ENCODE peak calls at places on chromosomes 6 and 20, in five cellular contexts. N, B, L, Z and X are unnamed samples.

GRCh38 chr6:26183581-26184408 is 96.6 kb downstream of the HFE start:
- DNase-seq in N (no peak), B (peak), L (peak), Z (peak), X (peak)

GRCh38 chr6:82397962-82398692 is 34.5 kb downstream of the TPBG start:
- DNase-seq in N (no peak), B (no peak), L (peak), Z (no peak), X (peak)

GRCh38 chr6:150910561-150910960 is 45.1 kb downstream of the MTHFD1L start:
- DNase-seq in N (no peak), B (no peak), L (no peak), Z (peak), X (no peak)

GRCh38 chr20:32829291-32830005 is 9.7 kb downstream of the MAPRE1 start:
- DNase-seq in N (no peak), B (no peak), L (peak), Z (no peak), X (no peak)

GRCh38 chr20:53655909-53656652 is 62.4 kb upstream of the ZNF217 start:
- DNase-seq in N (no peak), B (no peak), L (peak), Z (peak), X (peak)

GRCh38 chr6:158795516-158795915 is 23.7 kb downstream of the EZR start:
- DNase-seq in N (no peak), B (no peak), L (no peak), Z (no peak), X (no peak)

GRCh38 chr6:31864818-31865204 is 2.2 kb upstream of the NEU1 start:
- DNase-seq in N (no peak), B (no peak), L (no peak), Z (no peak), X (no peak)

GRCh38 chr20:18421608-18422007 is 45.2 kb downstream of the DZANK1 start:
- DNase-seq in N (no peak), B (no peak), L (no peak), Z (no peak), X (no peak)

GRCh38 chr20:31684153-31685003 is 38.3 kb downstream of the BCL2L1 start:
- DNase-seq in N (no peak), B (no peak), L (no peak), Z (no peak), X (no peak)

GRCh38 chr20:51417745-51418529 is 124.6 kb downstream of the NFATC2 start:
- DNase-seq in N (no peak), B (no peak), L (no peak), Z (no peak), X (no peak)

GRCh38 chr20:58331961-58332551 is 22.5 kb downstream of the RAB22A start:
- DNase-seq in N (no peak), B (no peak), L (no peak), Z (no peak), X (no peak)

GRCh38 chr6:60867548-60867947 is 1418.5 kb downstream of the KHDRBS2 start:
- DNase-seq in N (no peak), B (no peak), L (no peak), Z (no peak), X (no peak)

GRCh38 chr6:5206920-5207561 is 53.7 kb downstream of the LYRM4 start:
- DNase-seq in N (no peak), B (no peak), L (no peak), Z (no peak), X (no peak)

GRCh38 chr6:170553686-170554085 is 483 bp upstream of the TBP start:
- DNase-seq in N (peak), B (peak), L (peak), Z (no peak), X (peak)

GRCh38 chr20:54251093-54251492 is 43.2 kb downstream of the PFDN4 start:
- DNase-seq in N (no peak), B (no peak), L (no peak), Z (no peak), X (no peak)